ENCODE peak calls at places on chromosomes 3 and 15, in eight cellular contexts. Y is cardiac muscle cell, F is brain microvascular endothelial cell, I is PC-3, N is heart left ventricle, A is mesendoderm, H is left lung, Q is HCT116. W is an unnamed sample. For H3K27me3, the result is how much of the 10 kb centered on the place peaks cover.

GRCh38 chr15:25054329-25054728 is 99.5 kb downstream of the SNRPN start:
- DNase-seq in A (no peak), N (no peak), H (no peak), F (no peak), Y (no peak), Q (no peak), I (no peak), W (peak)

GRCh38 chr3:171200052-171201029 is 173.8 kb upstream of the SLC2A2 start:
- DNase-seq in Q (no peak), H (no peak), I (no peak), F (peak), Y (no peak), A (peak), N (no peak), W (no peak)

GRCh38 chr3:16059700-16060357 is 114.7 kb upstream of the GALNT15 start:
- DNase-seq in I (no peak), Y (no peak), Q (peak), A (no peak), H (no peak), F (peak), N (no peak), W (no peak)

GRCh38 chr3:104717828-104718196 is 648.9 kb upstream of the ALCAM start:
- DNase-seq in Y (no peak), A (no peak), F (peak), Q (no peak), I (no peak), H (no peak), N (no peak), W (no peak)

GRCh38 chr15:59372352-59373211 is at the start of gene MYO1E:
- DNase-seq in Y (peak), I (peak), Q (peak), H (peak), N (peak), A (peak), F (peak), W (peak)

GRCh38 chr3:139770577-139770976 is 92.8 kb upstream of the NMNAT3 start:
- DNase-seq in H (no peak), Y (no peak), F (no peak), A (no peak), Q (no peak), I (no peak), N (no peak), W (no peak)

GRCh38 chr15:29056839-29057450 is 171.2 kb downstream of the APBA2 start:
- DNase-seq in H (no peak), Q (no peak), N (no peak), A (peak), Y (no peak), I (no peak), F (no peak), W (peak)

GRCh38 chr15:29403778-29404177 is 134.2 kb upstream of the NSMCE3 start:
- DNase-seq in Y (peak), Q (peak), H (no peak), I (peak), F (no peak), N (no peak), A (peak), W (peak)

GRCh38 chr15:79168922-79169322 is 78.3 kb upstream of the RASGRF1 start:
- DNase-seq in I (peak), F (peak), Y (peak), Q (peak), H (no peak), N (peak), A (peak), W (peak)

GRCh38 chr15:45402955-45403892 is 24.9 kb upstream of the GATM start:
- DNase-seq in F (no peak), N (peak), A (peak), I (peak), Y (peak), Q (no peak), H (peak), W (peak)

GRCh38 chr3:126064627-126065258 is 19.2 kb downstream of the SLC41A3 start:
- DNase-seq in I (no peak), Y (no peak), N (no peak), F (no peak), A (no peak), H (no peak), Q (no peak), W (no peak)

GRCh38 chr3:122991236-122991985 is 36.2 kb downstream of the SEMA5B start:
- DNase-seq in N (no peak), Q (no peak), Y (no peak), H (no peak), F (no peak), I (no peak), A (no peak), W (no peak)

GRCh38 chr15:96350884-96351639 is 20.6 kb downstream of the NR2F2 start:
- DNase-seq in H (no peak), Q (no peak), F (peak), I (no peak), A (no peak), N (no peak), Y (no peak), W (no peak)

GRCh38 chr3:107133891-107134290 is 243.3 kb upstream of the CCDC54 start:
- DNase-seq in Y (no peak), F (peak), Q (no peak), I (no peak), A (no peak), H (no peak), N (no peak), W (no peak)

GRCh38 chr15:96330450-96331140 is at the start of gene NR2F2:
- DNase-seq in Y (peak), A (peak), I (peak), F (peak), H (peak), Q (peak), N (peak), W (peak)

GRCh38 chr15:52180196-52180835 is 10.9 kb downstream of the GNB5 start:
- DNase-seq in F (no peak), A (no peak), H (no peak), N (no peak), Q (no peak), Y (no peak), I (no peak), W (peak)

GRCh38 chr3:70832035-70832795 is 519.8 kb upstream of the MDFIC2 start:
- DNase-seq in A (no peak), H (no peak), F (no peak), N (peak), I (peak), Y (no peak), Q (no peak), W (no peak)

GRCh38 chr3:129211772-129212171 is 28.1 kb upstream of the CNBP start:
- DNase-seq in H (peak), F (peak), I (peak), A (peak), Y (no peak), Q (peak), N (peak), W (peak)

GRCh38 chr3:48563382-48563918 is at the start of gene UCN2:
- DNase-seq in Q (no peak), Y (no peak), A (no peak), I (no peak), F (peak), H (no peak), N (no peak), W (peak)

GRCh38 chr15:98868564-98868963 is 139.0 kb downstream of the PGPEP1L start:
- DNase-seq in A (peak), Y (no peak), Q (no peak), I (no peak), H (no peak), F (no peak), N (no peak), W (no peak)

GRCh38 chr3:46910166-46910760 is 32.7 kb downstream of the PTH1R start:
- DNase-seq in Y (no peak), I (no peak), H (peak), N (no peak), A (no peak), F (no peak), Q (no peak), W (no peak)

GRCh38 chr15:56886450-56886856 is 32.0 kb upstream of the TCF12 start:
- DNase-seq in A (no peak), H (no peak), N (no peak), I (no peak), Y (no peak), F (peak), Q (no peak), W (no peak)

GRCh38 chr3:98856724-98857123 is 44.8 kb downstream of the DCBLD2 start:
- DNase-seq in H (no peak), Q (no peak), I (no peak), F (no peak), Y (no peak), N (no peak), A (no peak), W (no peak)

GRCh38 chr3:29635888-29636287 is 355.0 kb downstream of the RBMS3 start:
- DNase-seq in I (peak), F (no peak), Q (no peak), Y (no peak), A (no peak), H (no peak), N (no peak), W (no peak)

GRCh38 chr3:11118181-11118682 is 36.1 kb upstream of the HRH1 start:
- DNase-seq in Q (no peak), H (no peak), F (peak), N (no peak), Y (no peak), I (no peak), A (no peak), W (no peak)

GRCh38 chr3:31839144-31839917 is 141.7 kb downstream of the OSBPL10 start:
- DNase-seq in Y (no peak), H (no peak), Q (no peak), N (no peak), I (no peak), A (no peak), F (peak), W (no peak)

GRCh38 chr3:12195231-12195630 is 36.5 kb upstream of the TIMP4 start:
- DNase-seq in A (peak), H (no peak), N (no peak), Q (no peak), F (no peak), I (peak), Y (no peak), W (no peak)

GRCh38 chr15:78873796-78874761 is 1.4 kb downstream of the MORF4L1 start:
- DNase-seq in I (peak), Q (no peak), Y (no peak), A (peak), F (no peak), H (peak), N (no peak), W (no peak)

GRCh38 chr3:143627336-143627735 is 220.9 kb downstream of the SLC9A9 start:
- DNase-seq in I (no peak), A (no peak), N (no peak), H (no peak), F (peak), Y (no peak), Q (no peak), W (no peak)

GRCh38 chr3:148211725-148212124 is 486.0 kb upstream of the AGTR1 start:
- DNase-seq in A (no peak), I (peak), F (peak), N (no peak), H (no peak), Y (no peak), Q (peak), W (no peak)

GRCh38 chr3:4897765-4898453 is 81.3 kb upstream of the BHLHE40 start:
- DNase-seq in I (no peak), A (peak), F (no peak), Y (no peak), Q (no peak), N (no peak), H (no peak), W (no peak)

GRCh38 chr3:23206371-23206770 is 3.2 kb downstream of the UBE2E2 start:
- DNase-seq in N (no peak), F (no peak), Q (no peak), H (no peak), A (no peak), I (no peak), Y (no peak), W (no peak)

GRCh38 chr3:17352620-17353019 is 389.8 kb downstream of the TBC1D5 start:
- DNase-seq in A (no peak), I (no peak), Q (no peak), N (no peak), Y (no peak), F (no peak), H (no peak), W (no peak)

GRCh38 chr15:74290645-74291044 is 54.5 kb downstream of the CCDC33 start:
- DNase-seq in N (no peak), I (no peak), A (no peak), Y (no peak), F (no peak), Q (no peak), H (no peak), W (no peak)
- H3K27me3 ChIP-seq in N (under half), I (under half), A (under half), Y (under half), F (under half), Q (half or more), H (under half), W (under half)

GRCh38 chr15:64429448-64429847 is 30.9 kb upstream of the ZNF609 start:
- DNase-seq in Q (no peak), I (no peak), A (no peak), Y (no peak), N (no peak), H (no peak), F (no peak), W (no peak)

GRCh38 chr15:64426845-64427465 is 33.4 kb upstream of the ZNF609 start:
- DNase-seq in Y (peak), H (no peak), A (peak), Q (peak), F (no peak), I (peak), N (no peak), W (no peak)

GRCh38 chr15:64430000-64430735 is 30.2 kb upstream of the ZNF609 start:
- DNase-seq in Y (peak), A (peak), F (peak), H (no peak), N (peak), I (no peak), Q (no peak), W (peak)
- H3K27ac ChIP-seq in Y (peak), A (no peak), F (peak), H (no peak), N (peak), I (no peak), Q (no peak), W (peak)

DNA sequence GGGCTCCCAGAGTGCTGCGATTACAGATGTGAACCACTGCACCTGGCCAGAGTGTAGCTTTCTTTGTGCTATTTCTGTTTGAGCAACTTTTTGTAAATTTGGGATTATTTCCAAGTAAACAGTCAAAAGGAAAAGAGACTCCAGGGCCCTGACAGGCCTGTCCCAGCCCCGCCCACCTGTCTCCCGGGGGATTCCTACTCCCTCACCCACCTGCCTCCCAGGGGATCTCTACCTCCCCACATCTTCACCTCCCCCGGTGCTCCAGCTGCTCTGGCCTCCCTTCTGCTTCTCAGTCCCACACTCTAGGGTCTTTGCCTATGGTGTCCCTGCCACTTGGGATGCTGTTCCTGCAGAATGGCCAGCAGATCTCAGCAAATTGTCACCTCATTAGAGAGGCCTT is 7.0 kb downstream of the RHCG start:
- DNase-seq in Q (no peak), Y (no peak), H (no peak), I (no peak), F (no peak), A (no peak), N (no peak), W (peak)
- H3K27me3 ChIP-seq in Q (under half), Y (under half), H (under half), I (under half), F (under half), A (under half), N (under half), W (under half)

DNA sequence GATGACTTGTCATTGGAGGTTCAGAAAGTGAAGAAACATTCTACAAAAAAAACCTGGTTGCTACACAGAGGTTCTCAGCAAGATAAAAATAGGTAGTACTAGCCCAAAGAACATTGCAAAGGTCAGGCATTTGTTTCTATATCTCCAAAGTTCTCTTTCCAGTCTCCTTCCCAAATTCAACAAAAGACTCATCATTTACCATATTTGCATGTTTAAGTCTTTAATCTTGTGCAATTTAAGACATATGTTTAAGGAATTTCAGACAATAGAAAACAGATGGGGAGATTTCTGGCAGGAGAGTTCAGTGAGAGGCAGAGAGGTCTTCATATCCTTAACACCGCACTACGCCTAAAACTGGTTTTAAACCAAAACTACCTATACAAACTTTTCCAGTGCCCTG is 173.8 kb upstream of the THBS1 start:
- DNase-seq in Y (no peak), I (no peak), A (no peak), Q (no peak), N (no peak), H (no peak), F (no peak), W (no peak)
- H3K27ac ChIP-seq in Y (no peak), I (no peak), A (no peak), Q (no peak), N (no peak), H (no peak), F (no peak), W (no peak)

GRCh38 chr15:43516801-43517353 is 531 bp upstream of the MAP1A start:
- DNase-seq in F (peak), I (no peak), Q (no peak), Y (peak), N (no peak), H (no peak), A (peak), W (no peak)

GRCh38 chr15:43517354-43518072 is at the start of gene MAP1A:
- DNase-seq in N (peak), Y (peak), A (peak), F (peak), H (no peak), Q (no peak), I (no peak), W (peak)

GRCh38 chr15:43519207-43519606 is 1.8 kb downstream of the MAP1A start:
- DNase-seq in A (no peak), Q (no peak), H (no peak), Y (no peak), I (no peak), N (no peak), F (no peak), W (no peak)

GRCh38 chr15:43520138-43520537 is 2.7 kb downstream of the MAP1A start:
- DNase-seq in N (no peak), Y (no peak), H (no peak), Q (no peak), A (no peak), F (no peak), I (no peak), W (no peak)

DNA sequence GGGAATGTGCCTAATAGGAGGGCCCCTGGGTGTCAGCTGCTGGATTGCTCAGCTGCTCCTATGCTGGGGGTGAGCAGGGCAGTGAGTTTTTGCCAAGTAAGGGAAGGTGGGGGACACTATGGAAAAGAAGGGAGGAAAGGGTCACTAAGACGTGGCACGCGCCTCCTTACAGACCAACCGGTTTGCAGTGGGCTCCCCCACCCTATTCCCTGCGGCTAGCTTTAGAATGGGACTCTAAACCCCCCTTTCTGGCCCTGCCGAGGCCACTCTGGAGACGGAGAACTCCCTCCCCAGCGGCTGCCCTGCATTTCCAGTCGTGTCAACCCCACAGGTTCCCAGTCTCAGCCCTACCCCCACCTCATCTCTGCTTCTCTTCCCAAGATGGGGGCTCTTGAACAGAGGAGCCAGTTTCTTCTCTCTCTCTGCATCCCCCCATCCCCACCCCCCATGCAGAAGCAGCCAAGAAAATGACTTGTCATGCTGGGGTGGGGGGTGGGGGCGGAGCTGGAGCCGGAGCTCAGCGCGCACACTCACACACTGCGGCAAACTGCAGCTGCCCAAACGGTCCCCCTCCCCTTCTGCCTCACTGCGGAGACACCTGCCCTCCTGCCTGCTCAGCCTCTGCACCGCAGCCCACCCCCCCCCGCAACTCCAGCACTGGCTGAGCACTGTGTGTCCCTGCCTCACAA is 809 bp downstream of the MAP1A start:
- DNase-seq in A (peak), N (peak), H (no peak), Q (no peak), Y (peak), I (no peak), F (no peak), W (peak)
- H3K27me3 ChIP-seq in A (under half), N (under half), H (under half), Q (under half), Y (under half), I (under half), F (under half), W (half or more)

GRCh38 chr3:24400450-24400849 is 94.2 kb downstream of the THRB start:
- DNase-seq in I (no peak), Y (no peak), F (no peak), Q (no peak), N (no peak), A (no peak), H (no peak), W (no peak)
- H3K27ac ChIP-seq in I (no peak), Y (no peak), F (no peak), Q (no peak), N (no peak), A (no peak), H (no peak), W (no peak)